ENCODE peak calls at places on chromosomes 5 and 9, in five cellular contexts. P is GM06990, D is endothelial cell, E is cardiac muscle cell, M is psoas muscle. B is an unnamed sample.

GRCh38 chr5:56382896-56383295 is 149.8 kb upstream of the ANKRD55 start:
- DNase-seq in P (no peak), E (no peak), D (no peak), M (no peak), B (no peak)

GRCh38 chr5:54090495-54091084 is 219.8 kb downstream of the ARL15 start:
- DNase-seq in D (no peak), E (no peak), M (no peak), P (no peak), B (no peak)

GRCh38 chr9:133566817-133567216 is 32.3 kb downstream of the ADAMTSL2 start:
- DNase-seq in P (no peak), M (no peak), D (no peak), E (no peak), B (no peak)

GRCh38 chr5:172806897-172807672 is 27.0 kb upstream of the ERGIC1 start:
- DNase-seq in M (peak; percentile 86), P (peak; percentile 91), D (peak; percentile 34), E (peak; percentile 53), B (peak; percentile 96)

GRCh38 chr5:95261369-95262175 is 23.3 kb downstream of the MCTP1 start:
- DNase-seq in P (no peak), M (no peak), E (peak; percentile 23), D (no peak), B (no peak)

GRCh38 chr5:170572453-170572852 is 68.6 kb downstream of the KCNIP1 start:
- DNase-seq in D (no peak), M (no peak), P (no peak), E (no peak), B (peak; percentile 37)

GRCh38 chr5:31173621-31174020 is 19.9 kb upstream of the CDH6 start:
- DNase-seq in D (no peak), P (no peak), E (no peak), M (no peak), B (no peak)

GRCh38 chr9:99057665-99058625 is 47.0 kb upstream of the TGFBR1 start:
- DNase-seq in P (peak; percentile 51), D (no peak), M (no peak), E (no peak), B (peak; percentile 62)

GRCh38 chr5:142484821-142485387 is 160.1 kb upstream of the SPRY4 start:
- DNase-seq in M (no peak), D (no peak), P (no peak), E (no peak), B (no peak)

GRCh38 chr9:69945671-69946141 is 97.9 kb upstream of the MAMDC2 start:
- DNase-seq in D (no peak), M (peak; percentile 33), P (no peak), E (no peak), B (no peak)

GRCh38 chr5:176350416-176350815 is 11.1 kb downstream of the KIAA1191 start:
- DNase-seq in D (no peak), P (no peak), E (no peak), M (no peak), B (no peak)

GRCh38 chr5:122237906-122238305 is 74.1 kb upstream of the SNCAIP start:
- DNase-seq in P (no peak), M (no peak), E (no peak), D (no peak), B (no peak)

GRCh38 chr9:20356392-20357206 is 265.7 kb downstream of the MLLT3 start:
- DNase-seq in E (peak; percentile 86), P (peak; percentile 36), D (peak; percentile 70), M (peak; percentile 33), B (peak; percentile 58)

GRCh38 chr5:126777974-126778674 is 1.2 kb downstream of the LMNB1 start:
- DNase-seq in E (peak; percentile 94), D (peak; percentile 87), P (peak; percentile 98), M (peak; percentile 82), B (peak; percentile 87)

GRCh38 chr5:126778675-126779403 is 1.9 kb downstream of the LMNB1 start:
- DNase-seq in P (no peak), D (no peak), E (no peak), M (no peak), B (no peak)

GRCh38 chr5:126780165-126780827 is 3.4 kb downstream of the LMNB1 start:
- DNase-seq in E (peak; percentile 65), P (peak; percentile 40), M (no peak), D (peak; percentile 18), B (peak; percentile 71)

GRCh38 chr5:126777257-126777973 is 479 bp downstream of the LMNB1 start:
- DNase-seq in M (peak; percentile 41), P (peak; percentile 88), E (peak; percentile 79), D (peak; percentile 59), B (no peak)

GRCh38 chr5:126776499-126777256 is at the start of gene LMNB1:
- DNase-seq in E (peak; percentile 97), P (peak; percentile 98), D (peak; percentile 95), M (peak; percentile 95), B (peak; percentile 93)
- TF ChIP-seq CTCF in E (no peak), P (no peak), D (no peak), M (no peak), B (no peak)

DNA sequence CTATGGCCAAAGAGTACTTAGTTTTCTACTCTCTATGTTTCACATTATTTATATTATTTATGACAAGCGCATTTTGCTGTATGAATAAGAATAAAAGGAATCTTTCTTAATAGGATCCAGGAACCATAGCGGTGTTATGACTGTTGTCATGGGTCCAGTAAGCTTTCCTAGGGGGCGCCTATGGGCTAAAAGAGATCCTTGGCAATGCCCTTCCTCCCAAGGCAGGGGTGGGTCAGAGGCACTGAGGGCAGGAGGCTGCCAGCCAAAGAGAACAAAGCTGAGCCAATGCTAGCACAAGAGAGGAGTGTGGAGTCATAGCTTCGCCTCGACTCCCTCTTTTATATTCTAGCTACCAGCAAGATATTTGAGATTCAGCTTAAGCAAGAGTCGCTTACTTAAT is 98.4 kb upstream of the GNAQ start:
- DNase-seq in E (peak; percentile 34), P (no peak), M (no peak), D (no peak), B (no peak)
- TF ChIP-seq CTCF in E (peak; percentile 26), P (no peak), M (no peak), D (no peak), B (no peak)

GRCh38 chr9:126564716-126565115 is 49.0 kb upstream of the LMX1B start:
- DNase-seq in D (no peak), E (no peak), P (no peak), M (no peak), B (peak; percentile 22)

GRCh38 chr9:126565336-126566128 is 48.2 kb upstream of the LMX1B start:
- DNase-seq in E (no peak), P (no peak), M (no peak), D (no peak), B (peak; percentile 7)

GRCh38 chr9:126564128-126564527 is 49.6 kb upstream of the LMX1B start:
- DNase-seq in D (peak; percentile 51), E (peak; percentile 65), P (no peak), M (no peak), B (peak; percentile 18)

GRCh38 chr9:126563556-126563955 is 50.2 kb upstream of the LMX1B start:
- DNase-seq in D (no peak), P (no peak), M (no peak), E (no peak), B (no peak)

DNA sequence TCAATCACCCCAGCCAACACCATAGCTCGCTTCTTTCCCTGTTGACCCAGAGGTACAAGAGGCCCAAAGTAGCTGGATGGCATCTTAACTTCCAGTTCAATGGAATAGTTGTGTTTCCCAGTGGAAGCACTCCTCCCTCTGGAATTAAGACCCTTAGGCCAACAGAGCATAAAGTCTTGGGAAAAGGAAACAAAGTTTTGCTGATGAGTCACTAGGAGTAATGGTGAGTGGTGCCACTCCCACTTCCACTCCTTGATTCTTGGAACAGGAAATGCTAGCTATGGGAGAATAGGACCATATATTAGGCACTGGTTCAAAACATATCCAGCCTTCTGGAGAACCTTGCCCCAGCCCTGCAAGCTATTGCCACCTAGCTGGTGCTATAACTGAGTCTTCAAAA is 44.7 kb upstream of the LMX1B start:
- DNase-seq in D (no peak), P (no peak), M (no peak), E (no peak), B (no peak)
- TF ChIP-seq CTCF in D (no peak), P (no peak), M (no peak), E (no peak), B (no peak)

GRCh38 chr5:119529811-119530210 is 77.5 kb downstream of the HSD17B4 start:
- DNase-seq in M (no peak), D (no peak), E (no peak), P (no peak), B (no peak)

GRCh38 chr5:119527346-119527745 is 75.0 kb downstream of the HSD17B4 start:
- DNase-seq in M (no peak), P (no peak), E (no peak), D (no peak), B (no peak)

GRCh38 chr5:119537704-119538103 is 85.4 kb downstream of the HSD17B4 start:
- DNase-seq in E (no peak), M (no peak), P (peak; percentile 71), D (no peak), B (peak; percentile 34)

GRCh38 chr5:119532637-119533036 is 80.3 kb downstream of the HSD17B4 start:
- DNase-seq in E (no peak), M (no peak), P (no peak), D (no peak), B (no peak)
- TF ChIP-seq CTCF in E (no peak), M (no peak), P (no peak), D (no peak), B (no peak)

DNA sequence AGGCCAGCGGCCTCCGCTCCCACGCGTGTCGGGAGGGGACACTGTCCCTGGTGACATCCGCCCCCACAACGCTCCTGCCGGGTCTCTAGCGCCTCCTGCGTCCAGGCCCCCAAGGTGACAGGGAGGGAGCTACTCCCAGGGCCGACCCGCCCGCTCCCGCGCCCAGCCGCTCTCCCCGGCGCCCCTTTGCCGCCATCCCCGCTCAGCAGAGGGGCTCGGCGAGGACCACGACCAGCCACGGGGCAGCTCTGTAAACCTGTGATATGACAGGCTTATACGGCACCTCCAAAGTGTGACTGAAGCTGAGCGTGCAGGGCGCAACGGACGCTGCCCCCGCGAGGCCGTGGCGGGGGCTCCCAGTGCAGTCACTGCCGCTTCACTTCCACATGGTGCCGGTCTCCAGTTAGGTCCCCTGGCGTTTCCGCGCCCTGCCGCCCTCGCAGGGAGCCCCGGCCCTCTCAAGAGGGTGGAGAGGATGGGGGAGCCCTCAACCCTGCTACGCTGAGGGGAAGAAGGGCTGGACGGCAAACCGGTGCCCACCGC is 978 bp upstream of the ADCY2 start:
- DNase-seq in D (peak; percentile 56), E (no peak), M (peak; percentile 51), P (no peak), B (no peak)
- TF ChIP-seq CTCF in D (peak; percentile 21), E (no peak), M (peak; percentile 17), P (no peak), B (no peak)